ENCODE peak calls at places on chromosome 20, in four cellular contexts. One of them, this sample, is unnamed.
A peak's percentile ranks its signal among the peaks of the same experiment; 100 is the strongest.

GRCh38 chr20:36491901-36492617 is 49.3 kb upstream of the MYL9 start:
- DNase-seq in stromal cell of bone marrow: no peak
- DNase-seq in left cardiac atrium: no peak
- DNase-seq in stimulated activated naive CD8-positive, alpha-beta T cell treated with anti-CD3 and anti-CD28 coated beads, Interleukin-15, Interleukin-2, amounts not matched to agents 100 U/mL and 50 U/mL, for 24 hours: peak; percentile 64
- DNase-seq in this sample: no peak

GRCh38 chr20:11686195-11686594 is 231.5 kb upstream of the BTBD3 start:
- DNase-seq in left cardiac atrium: no peak
- DNase-seq in stimulated activated naive CD8-positive, alpha-beta T cell treated with anti-CD3 and anti-CD28 coated beads, Interleukin-15, Interleukin-2, amounts not matched to agents 100 U/mL and 50 U/mL, for 24 hours: no peak
- DNase-seq in stromal cell of bone marrow: no peak
- DNase-seq in this sample: no peak

GRCh38 chr20:54184920-54185626 is 11.3 kb upstream of the CYP24A1 start:
- DNase-seq in left cardiac atrium: no peak
- DNase-seq in stromal cell of bone marrow: no peak
- DNase-seq in stimulated activated naive CD8-positive, alpha-beta T cell treated with anti-CD3 and anti-CD28 coated beads, Interleukin-15, Interleukin-2, amounts not matched to agents 100 U/mL and 50 U/mL, for 24 hours: no peak
- DNase-seq in this sample: no peak

GRCh38 chr20:62065669-62066338 is at the start of gene TAF4:
- DNase-seq in left cardiac atrium: peak; percentile 76
- DNase-seq in stimulated activated naive CD8-positive, alpha-beta T cell treated with anti-CD3 and anti-CD28 coated beads, Interleukin-15, Interleukin-2, amounts not matched to agents 100 U/mL and 50 U/mL, for 24 hours: peak; percentile 80
- DNase-seq in stromal cell of bone marrow: peak; percentile 41
- DNase-seq in this sample: peak; percentile 94

GRCh38 chr20:53805895-53806384 is 212.3 kb upstream of the ZNF217 start:
- DNase-seq in stimulated activated naive CD8-positive, alpha-beta T cell treated with anti-CD3 and anti-CD28 coated beads, Interleukin-15, Interleukin-2, amounts not matched to agents 100 U/mL and 50 U/mL, for 24 hours: no peak
- DNase-seq in left cardiac atrium: no peak
- DNase-seq in stromal cell of bone marrow: peak; percentile 63
- DNase-seq in this sample: no peak

GRCh38 chr20:37943501-37944455 is 40.9 kb downstream of the VSTM2L start:
- DNase-seq in left cardiac atrium: no peak
- DNase-seq in stromal cell of bone marrow: no peak
- DNase-seq in stimulated activated naive CD8-positive, alpha-beta T cell treated with anti-CD3 and anti-CD28 coated beads, Interleukin-15, Interleukin-2, amounts not matched to agents 100 U/mL and 50 U/mL, for 24 hours: no peak
- DNase-seq in this sample: peak; percentile 72

GRCh38 chr20:22584630-22584921 is 204 bp upstream of the FOXA2 start:
- DNase-seq in stimulated activated naive CD8-positive, alpha-beta T cell treated with anti-CD3 and anti-CD28 coated beads, Interleukin-15, Interleukin-2, amounts not matched to agents 100 U/mL and 50 U/mL, for 24 hours: no peak
- DNase-seq in left cardiac atrium: no peak
- DNase-seq in stromal cell of bone marrow: no peak
- DNase-seq in this sample: no peak

GRCh38 chr20:30484749-30485070 is 772.8 kb upstream of the DEFB115 start:
- DNase-seq in stromal cell of bone marrow: no peak
- DNase-seq in left cardiac atrium: no peak
- DNase-seq in stimulated activated naive CD8-positive, alpha-beta T cell treated with anti-CD3 and anti-CD28 coated beads, Interleukin-15, Interleukin-2, amounts not matched to agents 100 U/mL and 50 U/mL, for 24 hours: no peak
- DNase-seq in this sample: no peak

This sample was measured in lower leg skin.